ENCODE peak calls at places on chromosomes 4 and X, in five cellular contexts. One of them, this sample, is unnamed.

GRCh38 chr4:102263024-102263787 is 82.1 kb downstream of the SLC39A8 start:
- DNase-seq in left ventricle myocardium inferior: no peak
- DNase-seq in transverse colon: no peak
- DNase-seq in GM23248: peak; percentile 57
- DNase-seq in NT2/D1: no peak
- DNase-seq in this sample: peak; percentile 25

GRCh38 chr4:118770741-118771187 is 65.2 kb downstream of the SEC24D start:
- DNase-seq in GM23248: no peak
- DNase-seq in NT2/D1: no peak
- DNase-seq in left ventricle myocardium inferior: no peak
- DNase-seq in transverse colon: no peak
- DNase-seq in this sample: no peak

GRCh38 chrX:11758400-11759171 is 549 bp downstream of the MSL3 start:
- DNase-seq in GM23248: peak; percentile 89
- DNase-seq in transverse colon: peak; percentile 88
- DNase-seq in left ventricle myocardium inferior: peak; percentile 88
- DNase-seq in NT2/D1: peak; percentile 78
- DNase-seq in this sample: peak; percentile 77

GRCh38 chr4:48490680-48491513 is 845 bp downstream of the ZAR1 start:
- DNase-seq in left ventricle myocardium inferior: no peak
- DNase-seq in transverse colon: no peak
- DNase-seq in GM23248: no peak
- DNase-seq in NT2/D1: no peak
- DNase-seq in this sample: peak; percentile 16

GRCh38 chr4:52993771-52994170 is 131.7 kb downstream of the RASL11B start:
- DNase-seq in NT2/D1: no peak
- DNase-seq in left ventricle myocardium inferior: no peak
- DNase-seq in GM23248: no peak
- DNase-seq in transverse colon: no peak
- DNase-seq in this sample: no peak

GRCh38 chrX:49276671-49277519 is 7.3 kb downstream of the PPP1R3F start:
- DNase-seq in transverse colon: no peak
- DNase-seq in GM23248: peak; percentile 38
- DNase-seq in NT2/D1: no peak
- DNase-seq in left ventricle myocardium inferior: no peak
- DNase-seq in this sample: no peak

GRCh38 chr4:75698162-75698962 is 25.2 kb upstream of the G3BP2 start:
- DNase-seq in GM23248: no peak
- DNase-seq in left ventricle myocardium inferior: no peak
- DNase-seq in transverse colon: no peak
- DNase-seq in NT2/D1: no peak
- DNase-seq in this sample: no peak

GRCh38 chrX:151396042-151396826 is 772 bp upstream of the VMA21 start:
- DNase-seq in NT2/D1: no peak
- DNase-seq in transverse colon: peak; percentile 21
- DNase-seq in left ventricle myocardium inferior: peak; percentile 16
- DNase-seq in GM23248: peak; percentile 77
- DNase-seq in this sample: peak; percentile 61

GRCh38 chrX:69027181-69028005 is 137.9 kb downstream of the PJA1 start:
- DNase-seq in GM23248: peak; percentile 18
- DNase-seq in transverse colon: no peak
- DNase-seq in NT2/D1: no peak
- DNase-seq in left ventricle myocardium inferior: no peak
- DNase-seq in this sample: peak; percentile 10

GRCh38 chrX:131987252-131987651 is 35.9 kb upstream of the STK26 start:
- DNase-seq in GM23248: no peak
- DNase-seq in left ventricle myocardium inferior: no peak
- DNase-seq in transverse colon: no peak
- DNase-seq in NT2/D1: no peak
- DNase-seq in this sample: peak; percentile 24

GRCh38 chrX:103157511-103158316 is 57.2 kb upstream of the BEX4 start:
- DNase-seq in left ventricle myocardium inferior: no peak
- DNase-seq in GM23248: peak; percentile 52
- DNase-seq in NT2/D1: no peak
- DNase-seq in transverse colon: no peak
- DNase-seq in this sample: peak; percentile 7

GRCh38 chr4:11878241-11878640 is 449.5 kb upstream of the HS3ST1 start:
- DNase-seq in NT2/D1: no peak
- DNase-seq in GM23248: no peak
- DNase-seq in transverse colon: no peak
- DNase-seq in left ventricle myocardium inferior: no peak
- DNase-seq in this sample: no peak

GRCh38 chrX:22060451-22060940 is 28.4 kb downstream of the PHEX start:
- DNase-seq in left ventricle myocardium inferior: no peak
- DNase-seq in GM23248: peak; percentile 54
- DNase-seq in transverse colon: no peak
- DNase-seq in NT2/D1: no peak
- DNase-seq in this sample: peak; percentile 27

GRCh38 chr4:94833394-94833793 is 75.6 kb downstream of the BMPR1B start:
- DNase-seq in left ventricle myocardium inferior: no peak
- DNase-seq in GM23248: no peak
- DNase-seq in transverse colon: no peak
- DNase-seq in NT2/D1: no peak
- DNase-seq in this sample: no peak

GRCh38 chrX:114338870-114339269 is 245.0 kb upstream of the HTR2C start:
- DNase-seq in left ventricle myocardium inferior: no peak
- DNase-seq in GM23248: no peak
- DNase-seq in transverse colon: no peak
- DNase-seq in NT2/D1: no peak
- DNase-seq in this sample: no peak

GRCh38 chr4:77818077-77818666 is 996 bp downstream of the CNOT6L start:
- DNase-seq in transverse colon: peak; percentile 82
- DNase-seq in NT2/D1: no peak
- DNase-seq in left ventricle myocardium inferior: peak; percentile 68
- DNase-seq in GM23248: peak; percentile 92
- DNase-seq in this sample: peak; percentile 84

GRCh38 chrX:145817666-145818521 is at the start of gene SLITRK2:
- DNase-seq in NT2/D1: no peak
- DNase-seq in left ventricle myocardium inferior: no peak
- DNase-seq in transverse colon: no peak
- DNase-seq in GM23248: peak; percentile 4
- DNase-seq in this sample: no peak

GRCh38 chrX:24748196-24748595 is 54.5 kb downstream of the POLA1 start:
- DNase-seq in NT2/D1: no peak
- DNase-seq in transverse colon: no peak
- DNase-seq in GM23248: no peak
- DNase-seq in left ventricle myocardium inferior: no peak
- DNase-seq in this sample: no peak

GRCh38 chrX:154376768-154377167 is 2.3 kb upstream of the EMD start:
- DNase-seq in transverse colon: no peak
- DNase-seq in left ventricle myocardium inferior: no peak
- DNase-seq in GM23248: no peak
- DNase-seq in NT2/D1: no peak
- DNase-seq in this sample: no peak

GRCh38 chrX:27186671-27187070 is 276.5 kb downstream of the PPP4R3C start:
- DNase-seq in left ventricle myocardium inferior: no peak
- DNase-seq in GM23248: peak; percentile 45
- DNase-seq in transverse colon: peak; percentile 9
- DNase-seq in NT2/D1: peak; percentile 15
- DNase-seq in this sample: no peak

GRCh38 chrX:10548681-10549080 is 71.7 kb downstream of the MID1 start:
- DNase-seq in GM23248: no peak
- DNase-seq in NT2/D1: no peak
- DNase-seq in left ventricle myocardium inferior: no peak
- DNase-seq in transverse colon: no peak
- DNase-seq in this sample: no peak

GRCh38 chrX:29926659-29927058 is 288.7 kb upstream of the MAGEB2 start:
- DNase-seq in left ventricle myocardium inferior: no peak
- DNase-seq in transverse colon: no peak
- DNase-seq in GM23248: no peak
- DNase-seq in NT2/D1: no peak
- DNase-seq in this sample: no peak

GRCh38 chrX:84729809-84730208 is 227.6 kb upstream of the HDX start:
- DNase-seq in GM23248: peak; percentile 52
- DNase-seq in left ventricle myocardium inferior: no peak
- DNase-seq in transverse colon: no peak
- DNase-seq in NT2/D1: peak; percentile 42
- DNase-seq in this sample: peak; percentile 8

GRCh38 chr4:148740701-148741100 is 298.5 kb upstream of the NR3C2 start:
- DNase-seq in left ventricle myocardium inferior: no peak
- DNase-seq in GM23248: no peak
- DNase-seq in transverse colon: no peak
- DNase-seq in NT2/D1: no peak
- DNase-seq in this sample: no peak

GRCh38 chr4:25452081-25452480 is 75.0 kb downstream of the ANAPC4 start:
- DNase-seq in NT2/D1: no peak
- DNase-seq in GM23248: no peak
- DNase-seq in left ventricle myocardium inferior: no peak
- DNase-seq in transverse colon: no peak
- DNase-seq in this sample: no peak

GRCh38 chr4:173318648-173319211 is 15.4 kb downstream of the HMGB2 start:
- DNase-seq in transverse colon: no peak
- DNase-seq in NT2/D1: no peak
- DNase-seq in left ventricle myocardium inferior: no peak
- DNase-seq in GM23248: peak; percentile 85
- DNase-seq in this sample: peak; percentile 33

GRCh38 chrX:68490644-68491043 is 8.2 kb upstream of the YIPF6 start:
- DNase-seq in GM23248: peak; percentile 52
- DNase-seq in NT2/D1: no peak
- DNase-seq in transverse colon: no peak
- DNase-seq in left ventricle myocardium inferior: no peak
- DNase-seq in this sample: peak; percentile 30

GRCh38 chr4:6326312-6327060 is 56.8 kb downstream of the WFS1 start:
- DNase-seq in NT2/D1: no peak
- DNase-seq in left ventricle myocardium inferior: no peak
- DNase-seq in transverse colon: no peak
- DNase-seq in GM23248: no peak
- DNase-seq in this sample: no peak

GRCh38 chr4:6324999-6325790 is 55.5 kb downstream of the WFS1 start:
- DNase-seq in transverse colon: peak; percentile 62
- DNase-seq in left ventricle myocardium inferior: peak; percentile 34
- DNase-seq in GM23248: peak; percentile 79
- DNase-seq in NT2/D1: no peak
- DNase-seq in this sample: peak; percentile 86

GRCh38 chr4:6328526-6328925 is 58.9 kb downstream of the WFS1 start:
- DNase-seq in NT2/D1: no peak
- DNase-seq in left ventricle myocardium inferior: no peak
- DNase-seq in GM23248: no peak
- DNase-seq in transverse colon: no peak
- DNase-seq in this sample: no peak

GRCh38 chr4:6325791-6326290 is 56.2 kb downstream of the WFS1 start:
- DNase-seq in NT2/D1: no peak
- DNase-seq in left ventricle myocardium inferior: no peak
- DNase-seq in GM23248: no peak
- DNase-seq in transverse colon: no peak
- DNase-seq in this sample: no peak

GRCh38 chr4:6327220-6327917 is 57.7 kb downstream of the WFS1 start:
- DNase-seq in transverse colon: peak; percentile 81
- DNase-seq in GM23248: peak; percentile 77
- DNase-seq in NT2/D1: no peak
- DNase-seq in left ventricle myocardium inferior: peak; percentile 80
- DNase-seq in this sample: peak; percentile 76
- H3K4me1 ChIP-seq in transverse colon: no peaks in the 10 kb centered on the region
- H3K4me1 ChIP-seq in GM23248: no peaks in the 10 kb centered on the region
- H3K4me1 ChIP-seq in NT2/D1: peaks cover 18% of the 10 kb centered on the region
- H3K4me1 ChIP-seq in left ventricle myocardium inferior: peaks cover 18% of the 10 kb centered on the region
- H3K4me1 ChIP-seq in this sample: no peaks in the 10 kb centered on the region

GRCh38 chr4:15655223-15656037 is at the start of gene FBXL5:
- DNase-seq in NT2/D1: peak; percentile 79
- DNase-seq in transverse colon: peak; percentile 83
- DNase-seq in GM23248: peak; percentile 95
- DNase-seq in left ventricle myocardium inferior: peak; percentile 82
- DNase-seq in this sample: peak; percentile 85

GRCh38 chr4:15654556-15655222 is 468 bp downstream of the FBXL5 start:
- DNase-seq in left ventricle myocardium inferior: peak; percentile 54
- DNase-seq in NT2/D1: no peak
- DNase-seq in GM23248: peak; percentile 61
- DNase-seq in transverse colon: peak; percentile 59
- DNase-seq in this sample: peak; percentile 51

GRCh38 chr4:15652191-15652590 is 3.0 kb downstream of the FBXL5 start:
- DNase-seq in transverse colon: no peak
- DNase-seq in left ventricle myocardium inferior: no peak
- DNase-seq in NT2/D1: no peak
- DNase-seq in GM23248: peak; percentile 16
- DNase-seq in this sample: peak; percentile 25

GRCh38 chr4:15653430-15653829 is 1.7 kb downstream of the FBXL5 start:
- DNase-seq in transverse colon: no peak
- DNase-seq in left ventricle myocardium inferior: no peak
- DNase-seq in GM23248: no peak
- DNase-seq in NT2/D1: no peak
- DNase-seq in this sample: peak; percentile 59

DNA sequence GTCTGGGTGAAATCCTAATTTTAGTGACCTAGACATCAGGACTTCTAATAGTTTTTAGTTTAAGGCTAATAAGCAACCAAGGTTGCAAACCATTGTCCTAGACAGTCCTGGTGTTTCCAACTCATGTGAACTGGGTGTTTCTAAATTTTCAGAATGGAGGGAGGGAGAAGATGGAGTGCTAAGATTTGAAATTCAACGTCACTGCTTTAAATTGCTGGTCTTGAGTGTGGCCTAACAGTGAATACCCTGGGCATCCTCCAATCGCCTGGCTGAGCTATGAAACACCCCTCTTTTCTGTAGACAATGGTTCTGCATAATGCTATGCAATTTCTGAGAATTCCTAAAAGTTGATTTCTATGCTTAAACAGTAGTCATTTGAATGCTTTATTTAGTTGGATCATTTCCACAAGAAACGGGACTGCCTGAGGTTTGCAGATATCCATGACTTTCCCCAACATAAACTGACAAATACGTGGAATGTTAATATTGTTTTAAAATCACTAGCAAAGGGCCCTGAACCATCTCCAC is 1.2 kb downstream of the FBXL5 start:
- DNase-seq in NT2/D1: no peak
- DNase-seq in GM23248: peak; percentile 77
- DNase-seq in left ventricle myocardium inferior: no peak
- DNase-seq in transverse colon: no peak
- DNase-seq in this sample: peak; percentile 44
- H3K4me1 ChIP-seq in NT2/D1: no peaks in the 10 kb centered on the region
- H3K4me1 ChIP-seq in GM23248: peaks cover 38% of the 10 kb centered on the region
- H3K4me1 ChIP-seq in left ventricle myocardium inferior: peaks cover 67% of the 10 kb centered on the region
- H3K4me1 ChIP-seq in transverse colon: peaks cover 45% of the 10 kb centered on the region
- H3K4me1 ChIP-seq in this sample: no peaks in the 10 kb centered on the region

GRCh38 chrX:119004920-119005524 is 30.6 kb downstream of the LONRF3 start:
- DNase-seq in GM23248: peak; percentile 56
- DNase-seq in left ventricle myocardium inferior: peak; percentile 41
- DNase-seq in transverse colon: peak; percentile 53
- DNase-seq in NT2/D1: peak; percentile 32
- DNase-seq in this sample: peak; percentile 32
- H3K4me1 ChIP-seq in GM23248: no peaks in the 10 kb centered on the region
- H3K4me1 ChIP-seq in left ventricle myocardium inferior: peaks cover 10% of the 10 kb centered on the region
- H3K4me1 ChIP-seq in transverse colon: no peaks in the 10 kb centered on the region
- H3K4me1 ChIP-seq in NT2/D1: no peaks in the 10 kb centered on the region
- H3K4me1 ChIP-seq in this sample: no peaks in the 10 kb centered on the region

GRCh38 chr4:80253510-80253909 is 13.0 kb upstream of the FGF5 start:
- DNase-seq in GM23248: no peak
- DNase-seq in left ventricle myocardium inferior: no peak
- DNase-seq in transverse colon: no peak
- DNase-seq in NT2/D1: no peak
- DNase-seq in this sample: no peak

GRCh38 chr4:80252427-80252826 is 14.0 kb upstream of the FGF5 start:
- DNase-seq in left ventricle myocardium inferior: no peak
- DNase-seq in NT2/D1: no peak
- DNase-seq in GM23248: no peak
- DNase-seq in transverse colon: no peak
- DNase-seq in this sample: no peak

GRCh38 chr4:80254114-80254513 is 12.3 kb upstream of the FGF5 start:
- DNase-seq in GM23248: no peak
- DNase-seq in NT2/D1: no peak
- DNase-seq in transverse colon: no peak
- DNase-seq in left ventricle myocardium inferior: no peak
- DNase-seq in this sample: no peak

GRCh38 chr4:80252953-80253352 is 13.5 kb upstream of the FGF5 start:
- DNase-seq in transverse colon: no peak
- DNase-seq in NT2/D1: no peak
- DNase-seq in left ventricle myocardium inferior: no peak
- DNase-seq in GM23248: no peak
- DNase-seq in this sample: no peak

GRCh38 chr4:80249144-80249543 is 17.3 kb upstream of the FGF5 start:
- DNase-seq in left ventricle myocardium inferior: no peak
- DNase-seq in NT2/D1: no peak
- DNase-seq in transverse colon: no peak
- DNase-seq in GM23248: no peak
- DNase-seq in this sample: no peak
- H3K4me1 ChIP-seq in left ventricle myocardium inferior: no peaks in the 10 kb centered on the region
- H3K4me1 ChIP-seq in NT2/D1: no peaks in the 10 kb centered on the region
- H3K4me1 ChIP-seq in transverse colon: no peaks in the 10 kb centered on the region
- H3K4me1 ChIP-seq in GM23248: peaks cover 7% of the 10 kb centered on the region
- H3K4me1 ChIP-seq in this sample: no peaks in the 10 kb centered on the region